ENCODE peak calls at places on chromosomes 11 and 22, in nine cellular contexts. One of them, this sample, is unnamed.

GRCh38 chr11:75891947-75892739 is 77.1 kb downstream of the UVRAG start:
- DNase-seq in psoas muscle: no peak
- DNase-seq in spleen: no peak
- DNase-seq in brain microvascular endothelial cell: no peak
- DNase-seq in gastrocnemius medialis: no peak
- DNase-seq in pancreas: no peak
- DNase-seq in transverse colon: no peak
- DNase-seq in epithelial cell of esophagus: no peak
- DNase-seq in HFF-Myc: no peak
- DNase-seq in this sample: no peak

GRCh38 chr11:5791165-5791564 is at the start of gene OR52N1:
- DNase-seq in transverse colon: no peak
- DNase-seq in spleen: no peak
- DNase-seq in pancreas: no peak
- DNase-seq in brain microvascular endothelial cell: no peak
- DNase-seq in gastrocnemius medialis: no peak
- DNase-seq in HFF-Myc: no peak
- DNase-seq in psoas muscle: no peak
- DNase-seq in epithelial cell of esophagus: no peak
- DNase-seq in this sample: no peak

GRCh38 chr22:40436460-40437431 is 66.4 kb downstream of the SGSM3 start:
- DNase-seq in spleen: no peak
- DNase-seq in brain microvascular endothelial cell: peak
- DNase-seq in HFF-Myc: no peak
- DNase-seq in gastrocnemius medialis: no peak
- DNase-seq in epithelial cell of esophagus: peak
- DNase-seq in pancreas: no peak
- DNase-seq in transverse colon: peak
- DNase-seq in psoas muscle: no peak
- DNase-seq in this sample: no peak

GRCh38 chr11:78902771-78903507 is 328.3 kb upstream of the NARS2 start:
- DNase-seq in brain microvascular endothelial cell: no peak
- DNase-seq in transverse colon: no peak
- DNase-seq in HFF-Myc: no peak
- DNase-seq in epithelial cell of esophagus: no peak
- DNase-seq in gastrocnemius medialis: no peak
- DNase-seq in pancreas: peak
- DNase-seq in spleen: no peak
- DNase-seq in psoas muscle: no peak
- DNase-seq in this sample: no peak

GRCh38 chr22:24008381-24009226 is 2.5 kb upstream of the CABIN1 start:
- DNase-seq in psoas muscle: no peak
- DNase-seq in epithelial cell of esophagus: no peak
- DNase-seq in spleen: no peak
- DNase-seq in transverse colon: no peak
- DNase-seq in brain microvascular endothelial cell: no peak
- DNase-seq in pancreas: no peak
- DNase-seq in gastrocnemius medialis: no peak
- DNase-seq in HFF-Myc: no peak
- DNase-seq in this sample: no peak

GRCh38 chr11:98561216-98561615 is 459.5 kb upstream of the CNTN5 start:
- DNase-seq in pancreas: no peak
- DNase-seq in HFF-Myc: no peak
- DNase-seq in psoas muscle: no peak
- DNase-seq in transverse colon: no peak
- DNase-seq in brain microvascular endothelial cell: no peak
- DNase-seq in gastrocnemius medialis: no peak
- DNase-seq in spleen: no peak
- DNase-seq in epithelial cell of esophagus: peak
- DNase-seq in this sample: peak

GRCh38 chr11:13207665-13208594 is 69.7 kb upstream of the BMAL1 start:
- DNase-seq in transverse colon: peak
- DNase-seq in gastrocnemius medialis: no peak
- DNase-seq in spleen: no peak
- DNase-seq in pancreas: no peak
- DNase-seq in epithelial cell of esophagus: peak
- DNase-seq in HFF-Myc: no peak
- DNase-seq in psoas muscle: no peak
- DNase-seq in brain microvascular endothelial cell: peak
- DNase-seq in this sample: no peak

GRCh38 chr11:59773082-59773438 is 17.9 kb downstream of the STX3 start:
- DNase-seq in psoas muscle: no peak
- DNase-seq in pancreas: no peak
- DNase-seq in gastrocnemius medialis: no peak
- DNase-seq in spleen: no peak
- DNase-seq in epithelial cell of esophagus: no peak
- DNase-seq in transverse colon: no peak
- DNase-seq in brain microvascular endothelial cell: no peak
- DNase-seq in HFF-Myc: no peak
- DNase-seq in this sample: no peak

GRCh38 chr11:123800041-123800440 is 6.1 kb downstream of the OR6M1 start:
- DNase-seq in gastrocnemius medialis: no peak
- DNase-seq in brain microvascular endothelial cell: no peak
- DNase-seq in epithelial cell of esophagus: no peak
- DNase-seq in pancreas: no peak
- DNase-seq in psoas muscle: no peak
- DNase-seq in spleen: no peak
- DNase-seq in transverse colon: no peak
- DNase-seq in HFF-Myc: no peak
- DNase-seq in this sample: no peak

GRCh38 chr11:20873054-20873453 is 203.7 kb downstream of the NELL1 start:
- DNase-seq in psoas muscle: no peak
- DNase-seq in epithelial cell of esophagus: peak
- DNase-seq in HFF-Myc: no peak
- DNase-seq in gastrocnemius medialis: no peak
- DNase-seq in brain microvascular endothelial cell: no peak
- DNase-seq in transverse colon: no peak
- DNase-seq in pancreas: no peak
- DNase-seq in spleen: no peak
- DNase-seq in this sample: no peak
- TF ChIP-seq CTCF in psoas muscle: no peak
- TF ChIP-seq CTCF in epithelial cell of esophagus: no peak
- TF ChIP-seq CTCF in HFF-Myc: no peak
- TF ChIP-seq CTCF in gastrocnemius medialis: no peak
- TF ChIP-seq CTCF in brain microvascular endothelial cell: no peak
- TF ChIP-seq CTCF in transverse colon: no peak
- TF ChIP-seq CTCF in pancreas: no peak
- TF ChIP-seq CTCF in spleen: no peak
- TF ChIP-seq CTCF in this sample: peak

GRCh38 chr11:122395282-122395681 is 260.2 kb upstream of the UBASH3B start:
- DNase-seq in HFF-Myc: no peak
- DNase-seq in pancreas: no peak
- DNase-seq in brain microvascular endothelial cell: no peak
- DNase-seq in psoas muscle: no peak
- DNase-seq in transverse colon: no peak
- DNase-seq in spleen: no peak
- DNase-seq in epithelial cell of esophagus: no peak
- DNase-seq in gastrocnemius medialis: no peak
- DNase-seq in this sample: no peak

GRCh38 chr11:122398167-122398566 is 257.4 kb upstream of the UBASH3B start:
- DNase-seq in transverse colon: no peak
- DNase-seq in spleen: no peak
- DNase-seq in gastrocnemius medialis: no peak
- DNase-seq in brain microvascular endothelial cell: no peak
- DNase-seq in psoas muscle: no peak
- DNase-seq in epithelial cell of esophagus: no peak
- DNase-seq in HFF-Myc: no peak
- DNase-seq in pancreas: no peak
- DNase-seq in this sample: no peak

GRCh38 chr11:122394326-122394725 is 261.2 kb upstream of the UBASH3B start:
- DNase-seq in epithelial cell of esophagus: no peak
- DNase-seq in HFF-Myc: no peak
- DNase-seq in brain microvascular endothelial cell: no peak
- DNase-seq in gastrocnemius medialis: no peak
- DNase-seq in spleen: no peak
- DNase-seq in pancreas: no peak
- DNase-seq in transverse colon: no peak
- DNase-seq in psoas muscle: no peak
- DNase-seq in this sample: no peak

GRCh38 chr11:122398851-122399250 is 256.7 kb upstream of the UBASH3B start:
- DNase-seq in brain microvascular endothelial cell: no peak
- DNase-seq in pancreas: no peak
- DNase-seq in psoas muscle: no peak
- DNase-seq in epithelial cell of esophagus: no peak
- DNase-seq in spleen: no peak
- DNase-seq in gastrocnemius medialis: no peak
- DNase-seq in transverse colon: no peak
- DNase-seq in HFF-Myc: no peak
- DNase-seq in this sample: no peak

DNA sequence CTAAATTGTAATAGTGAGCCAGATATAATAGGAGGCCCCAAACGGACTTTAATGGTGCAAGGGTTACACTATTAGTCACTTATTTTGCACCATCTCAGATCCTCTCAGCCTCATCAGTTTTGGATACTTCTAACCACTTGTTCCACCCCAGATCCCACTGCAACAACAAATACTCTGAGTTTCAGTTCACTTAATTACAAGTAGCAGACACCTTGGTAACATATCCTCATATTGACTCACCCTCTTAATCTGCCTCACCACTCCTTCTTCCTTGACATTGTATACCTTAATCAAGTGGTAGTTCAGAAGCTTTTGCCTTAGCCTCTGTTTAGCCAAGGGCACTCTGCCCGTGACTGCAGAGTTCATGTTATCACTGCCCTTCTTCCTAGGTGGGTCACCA is 256.1 kb upstream of the UBASH3B start:
- DNase-seq in spleen: no peak
- DNase-seq in brain microvascular endothelial cell: no peak
- DNase-seq in epithelial cell of esophagus: peak
- DNase-seq in gastrocnemius medialis: no peak
- DNase-seq in HFF-Myc: no peak
- DNase-seq in pancreas: no peak
- DNase-seq in transverse colon: no peak
- DNase-seq in psoas muscle: no peak
- DNase-seq in this sample: no peak
- TF ChIP-seq CTCF in spleen: no peak
- TF ChIP-seq CTCF in brain microvascular endothelial cell: no peak
- TF ChIP-seq CTCF in epithelial cell of esophagus: no peak
- TF ChIP-seq CTCF in gastrocnemius medialis: no peak
- TF ChIP-seq CTCF in HFF-Myc: no peak
- TF ChIP-seq CTCF in pancreas: no peak
- TF ChIP-seq CTCF in transverse colon: no peak
- TF ChIP-seq CTCF in psoas muscle: no peak
- TF ChIP-seq CTCF in this sample: no peak

DNA sequence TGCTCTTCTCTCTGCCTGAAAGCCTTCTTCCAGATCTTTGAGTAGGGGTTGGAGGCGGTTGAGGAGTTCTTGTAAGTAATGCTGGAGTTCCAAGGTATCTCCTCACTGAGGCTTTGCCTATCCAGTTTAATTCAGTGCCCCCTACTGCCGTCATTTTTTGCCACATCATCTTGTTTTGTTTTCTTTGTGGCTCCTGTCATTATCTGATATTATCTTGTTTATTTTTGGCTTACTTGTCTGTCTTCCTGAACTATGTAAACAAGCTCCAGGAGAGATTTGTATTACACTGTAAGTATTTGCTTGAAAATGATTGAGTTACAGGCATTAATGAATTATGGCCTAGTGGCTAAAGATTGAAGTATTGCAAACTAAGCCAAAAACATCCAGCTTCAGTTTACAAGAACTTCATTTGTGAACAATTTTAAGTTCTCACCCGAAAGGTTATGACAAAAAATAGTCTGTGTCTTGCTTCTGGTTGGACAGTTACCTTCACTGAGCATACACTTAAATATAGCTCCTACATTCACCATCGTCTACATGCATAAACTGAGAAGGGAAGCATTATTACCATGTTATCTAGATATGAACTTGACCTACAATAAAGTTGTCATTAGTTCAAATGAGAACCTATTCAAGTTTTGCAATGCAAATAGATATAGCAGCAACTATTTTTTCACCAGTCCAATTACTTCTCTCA is 154.8 kb downstream of the ARHGAP42 start:
- DNase-seq in pancreas: no peak
- DNase-seq in epithelial cell of esophagus: no peak
- DNase-seq in spleen: no peak
- DNase-seq in transverse colon: no peak
- DNase-seq in HFF-Myc: no peak
- DNase-seq in gastrocnemius medialis: no peak
- DNase-seq in brain microvascular endothelial cell: no peak
- DNase-seq in psoas muscle: no peak
- DNase-seq in this sample: no peak
- TF ChIP-seq CTCF in pancreas: no peak
- TF ChIP-seq CTCF in epithelial cell of esophagus: no peak
- TF ChIP-seq CTCF in spleen: no peak
- TF ChIP-seq CTCF in transverse colon: no peak
- TF ChIP-seq CTCF in HFF-Myc: no peak
- TF ChIP-seq CTCF in gastrocnemius medialis: no peak
- TF ChIP-seq CTCF in brain microvascular endothelial cell: no peak
- TF ChIP-seq CTCF in psoas muscle: no peak
- TF ChIP-seq CTCF in this sample: no peak

DNA sequence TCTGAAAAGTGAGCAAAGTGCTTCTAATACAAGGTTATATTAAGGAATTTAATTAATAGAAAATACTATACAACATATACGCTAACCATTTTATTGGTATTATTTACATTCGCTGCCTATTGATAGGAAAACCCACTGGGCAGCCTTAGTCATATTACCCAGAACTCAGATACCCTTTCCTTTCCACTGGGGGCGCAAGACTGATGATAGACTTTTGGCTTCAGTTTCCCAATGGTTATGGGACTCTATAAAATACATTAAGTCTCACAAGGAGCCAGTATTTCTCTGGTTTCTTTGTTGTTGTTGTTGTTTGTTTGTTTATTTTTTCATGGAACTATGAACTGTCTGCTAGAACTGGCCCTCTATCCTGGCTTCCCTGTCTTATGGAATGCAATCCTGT is 471.1 kb upstream of the KIRREL3 start:
- DNase-seq in transverse colon: no peak
- DNase-seq in psoas muscle: no peak
- DNase-seq in pancreas: no peak
- DNase-seq in gastrocnemius medialis: no peak
- DNase-seq in HFF-Myc: no peak
- DNase-seq in brain microvascular endothelial cell: no peak
- DNase-seq in spleen: no peak
- DNase-seq in epithelial cell of esophagus: no peak
- DNase-seq in this sample: no peak
- TF ChIP-seq CTCF in transverse colon: no peak
- TF ChIP-seq CTCF in psoas muscle: no peak
- TF ChIP-seq CTCF in pancreas: no peak
- TF ChIP-seq CTCF in gastrocnemius medialis: no peak
- TF ChIP-seq CTCF in HFF-Myc: peak
- TF ChIP-seq CTCF in brain microvascular endothelial cell: no peak
- TF ChIP-seq CTCF in spleen: no peak
- TF ChIP-seq CTCF in epithelial cell of esophagus: no peak
- TF ChIP-seq CTCF in this sample: peak

DNA sequence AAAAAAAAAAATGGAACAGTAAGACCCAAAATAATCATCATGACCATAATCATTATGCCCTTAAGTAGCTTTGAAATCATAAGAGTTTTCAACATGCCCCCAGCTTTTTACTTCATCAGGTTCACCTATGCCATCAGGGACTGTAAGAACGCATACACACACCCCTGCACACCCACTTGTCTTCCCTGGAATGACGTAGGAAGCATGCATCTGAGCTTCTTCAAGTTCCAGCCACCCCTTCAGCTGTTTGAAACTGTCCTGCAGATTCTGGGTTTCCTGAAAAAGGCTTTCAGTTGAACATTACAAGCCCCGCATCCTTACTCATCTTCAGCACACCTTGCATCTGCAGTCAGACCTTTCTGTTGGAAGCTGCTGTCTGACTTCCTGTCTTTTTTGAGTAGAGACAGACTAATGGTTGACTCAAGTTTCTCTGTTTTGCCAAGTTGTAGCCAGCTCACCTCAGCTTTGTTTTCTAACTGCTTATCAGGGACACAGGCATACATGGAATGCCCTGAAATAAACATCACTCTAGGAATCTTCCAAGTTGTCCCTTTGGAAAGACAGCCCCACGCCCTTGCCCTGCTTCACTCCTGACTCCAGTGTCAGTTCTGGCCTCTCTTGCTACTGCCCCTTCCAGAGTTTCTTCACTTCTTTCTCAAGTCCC is 37.0 kb downstream of the ARHGAP1 start:
- DNase-seq in gastrocnemius medialis: no peak
- DNase-seq in HFF-Myc: no peak
- DNase-seq in spleen: no peak
- DNase-seq in brain microvascular endothelial cell: no peak
- DNase-seq in psoas muscle: no peak
- DNase-seq in transverse colon: no peak
- DNase-seq in epithelial cell of esophagus: no peak
- DNase-seq in pancreas: no peak
- DNase-seq in this sample: no peak
- TF ChIP-seq CTCF in gastrocnemius medialis: no peak
- TF ChIP-seq CTCF in HFF-Myc: no peak
- TF ChIP-seq CTCF in spleen: no peak
- TF ChIP-seq CTCF in brain microvascular endothelial cell: no peak
- TF ChIP-seq CTCF in psoas muscle: no peak
- TF ChIP-seq CTCF in transverse colon: no peak
- TF ChIP-seq CTCF in epithelial cell of esophagus: no peak
- TF ChIP-seq CTCF in pancreas: no peak
- TF ChIP-seq CTCF in this sample: no peak

This sample was measured in chondrocyte.